ENCODE peak calls at places on chromosomes 5 and 9, in four cellular contexts. I is heart left ventricle, A is H1, O is HCT116. F is an unnamed sample.

GRCh38 chr9:7777776-7778175 is 21.8 kb downstream of the DMAC1 start:
- DNase-seq in A (no peak), O (no peak), I (no peak), F (no peak)

GRCh38 chr9:121057821-121058220 is 7.7 kb upstream of the C5 start:
- DNase-seq in I (no peak), O (no peak), A (no peak), F (no peak)

GRCh38 chr5:138077064-138077696 is 6.7 kb upstream of the WNT8A start:
- DNase-seq in I (peak), O (peak), A (no peak), F (no peak)

GRCh38 chr5:149788964-149789363 is 58.9 kb downstream of the PPARGC1B start:
- DNase-seq in I (no peak), A (no peak), O (no peak), F (no peak)

GRCh38 chr5:95417971-95418370 is 26.8 kb downstream of the FAM81B start:
- DNase-seq in I (no peak), A (no peak), O (no peak), F (no peak)

GRCh38 chr9:3931058-3931457 is 368.8 kb downstream of the GLIS3 start:
- DNase-seq in O (no peak), I (no peak), A (no peak), F (no peak)

GRCh38 chr5:79070002-79070567 is 518 bp downstream of the BHMT2 start:
- DNase-seq in A (no peak), O (no peak), I (peak), F (no peak)

GRCh38 chr9:27470291-27470805 is 53.7 kb upstream of the IFNK start:
- DNase-seq in O (no peak), I (no peak), A (no peak), F (no peak)

GRCh38 chr5:24644757-24645156 is at the start of gene CDH10:
- DNase-seq in O (no peak), I (no peak), A (peak), F (no peak)

GRCh38 chr5:84411832-84412605 is 27.3 kb upstream of the EDIL3 start:
- DNase-seq in O (no peak), I (no peak), A (no peak), F (no peak)

GRCh38 chr5:176573564-176574296 is 24.6 kb downstream of the CDHR2 start:
- DNase-seq in A (no peak), O (peak), I (peak), F (no peak)

GRCh38 chr5:176590035-176590729 is 19.8 kb downstream of the GPRIN1 start:
- DNase-seq in A (no peak), O (no peak), I (no peak), F (no peak)

GRCh38 chr5:181199881-181200282 is 5.1 kb downstream of the TRIM7 start:
- DNase-seq in A (no peak), O (no peak), I (no peak), F (no peak)

GRCh38 chr9:96217358-96217755 is 84.6 kb downstream of the HSD17B3 start:
- DNase-seq in I (no peak), A (no peak), O (no peak), F (no peak)

GRCh38 chr9:94915476-94916450 is 189.3 kb downstream of the AOPEP start:
- DNase-seq in I (no peak), O (no peak), A (no peak), F (no peak)

GRCh38 chr9:121871431-121872025 is 220.1 kb downstream of the DAB2IP start:
- DNase-seq in I (no peak), A (no peak), O (no peak), F (no peak)

GRCh38 chr5:143694357-143694756 is 117.6 kb upstream of the HMHB1 start:
- DNase-seq in I (no peak), A (no peak), O (no peak), F (no peak)

GRCh38 chr5:135376961-135377621 is 21.9 kb downstream of the MACROH2A1 start:
- DNase-seq in O (no peak), I (no peak), A (no peak), F (no peak)

GRCh38 chr5:149153751-149154610 is 12.7 kb downstream of the ABLIM3 start:
- DNase-seq in O (no peak), I (peak), A (no peak), F (no peak)

GRCh38 chr9:132854832-132855231 is 23.3 kb downstream of the AK8 start:
- DNase-seq in O (no peak), A (no peak), I (no peak), F (no peak)

GRCh38 chr9:129197978-129198736 is 20.1 kb upstream of the IER5L start:
- DNase-seq in I (peak), A (no peak), O (no peak), F (no peak)

GRCh38 chr9:131668439-131669233 is 71.2 kb downstream of the RAPGEF1 start:
- DNase-seq in A (no peak), O (no peak), I (peak), F (peak)

GRCh38 chr5:137836997-137837396 is 30.7 kb upstream of the MYOT start:
- DNase-seq in O (no peak), A (no peak), I (no peak), F (no peak)

GRCh38 chr9:7374966-7375650 is 424.5 kb downstream of the DMAC1 start:
- DNase-seq in O (no peak), A (no peak), I (no peak), F (no peak)

GRCh38 chr9:86660146-86660545 is 287.2 kb downstream of the GAS1 start:
- DNase-seq in O (no peak), A (no peak), I (no peak), F (no peak)

GRCh38 chr5:83559141-83559785 is 87.7 kb downstream of the VCAN start:
- DNase-seq in A (no peak), O (no peak), I (no peak), F (no peak)

DNA sequence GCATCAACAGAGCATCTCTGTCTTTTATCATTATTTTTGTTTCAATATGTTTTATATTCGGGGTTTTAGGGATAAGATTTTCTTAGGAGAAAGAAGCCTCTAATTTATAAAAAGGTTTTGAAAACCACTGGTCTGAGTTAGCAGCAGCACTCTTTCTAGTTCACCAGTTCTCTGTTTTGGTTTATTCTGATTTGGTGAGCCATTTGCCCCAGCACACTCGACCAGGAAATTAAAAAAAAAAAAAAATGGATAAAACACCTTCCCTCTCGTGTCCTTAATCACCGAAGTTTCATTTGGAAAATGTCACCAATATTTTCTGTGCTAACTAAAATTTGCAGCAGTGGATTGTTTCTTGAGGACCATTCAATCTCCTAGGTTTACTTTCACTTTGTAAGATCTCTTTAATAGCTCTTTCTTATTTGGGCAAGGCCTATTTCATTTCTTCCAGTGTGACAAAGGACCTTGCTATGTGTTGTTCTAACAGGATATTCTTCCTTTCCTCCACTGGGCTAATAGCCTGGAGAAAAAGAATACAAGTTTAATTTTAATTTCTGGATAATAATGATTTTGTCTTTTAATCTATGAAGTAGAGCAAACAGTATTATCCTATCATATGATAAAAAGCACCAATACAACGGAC is 57.8 kb upstream of the ANXA1 start:
- DNase-seq in O (no peak), A (no peak), I (no peak), F (no peak)
- TF ChIP-seq POLR2A in O (no peak), A (no peak), I (no peak), F (no peak)

GRCh38 chr5:16936150-16937022 is at the start of gene MYO10:
- DNase-seq in A (peak), O (no peak), I (peak), F (no peak)
- TF ChIP-seq POLR2A in A (peak), O (peak), I (no peak), F (no peak)

DNA sequence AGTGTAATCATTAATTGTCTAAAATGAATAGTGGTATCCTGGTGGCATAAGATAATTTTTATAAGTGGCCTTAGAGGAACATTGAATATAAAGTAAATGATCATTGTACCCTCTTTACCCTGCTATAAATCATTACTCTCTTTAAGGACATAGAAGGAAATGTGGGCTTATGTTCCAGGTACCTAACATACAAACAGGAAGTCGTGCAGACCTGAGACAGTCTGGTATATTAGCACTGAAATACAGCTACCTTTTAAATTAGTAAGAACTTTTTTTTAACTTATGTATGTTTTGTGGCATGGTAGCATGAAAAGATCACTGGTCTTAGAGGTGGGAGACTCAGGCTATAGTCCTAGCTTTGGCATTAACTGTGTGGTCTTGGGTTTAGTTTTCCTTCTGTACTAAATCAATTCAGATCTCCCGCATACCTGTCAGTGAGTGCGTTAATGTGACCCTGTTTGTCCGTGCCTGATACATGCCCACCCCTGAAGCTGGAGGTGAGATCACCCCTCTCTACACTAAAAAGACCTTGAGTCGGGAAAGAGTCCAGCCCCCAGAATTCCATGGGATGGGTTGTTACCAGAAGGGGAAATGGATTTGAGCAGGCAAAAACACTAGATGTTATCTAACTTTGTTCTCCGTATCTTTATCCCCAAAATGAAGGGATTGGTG is 59.4 kb upstream of the ERBIN start:
- DNase-seq in A (no peak), I (no peak), O (no peak), F (no peak)
- TF ChIP-seq POLR2A in A (no peak), I (no peak), O (no peak), F (no peak)

GRCh38 chr9:69324549-69325401 is at the start of gene ENTREP1:
- DNase-seq in I (peak), O (peak), A (no peak), F (no peak)
- TF ChIP-seq POLR2A in I (no peak), O (no peak), A (peak), F (no peak)

GRCh38 chr9:136544549-136545064 is 1.2 kb downstream of the NOTCH1 start:
- DNase-seq in I (peak), O (no peak), A (no peak), F (no peak)

GRCh38 chr9:136545065-136545965 is 533 bp downstream of the NOTCH1 start:
- DNase-seq in I (no peak), A (no peak), O (no peak), F (no peak)

GRCh38 chr9:136542246-136543041 is 3.4 kb downstream of the NOTCH1 start:
- DNase-seq in I (no peak), A (no peak), O (no peak), F (no peak)

GRCh38 chr9:136543280-136543679 is 2.6 kb downstream of the NOTCH1 start:
- DNase-seq in I (no peak), O (no peak), A (no peak), F (no peak)

GRCh38 chr9:136543830-136544548 is 1.9 kb downstream of the NOTCH1 start:
- DNase-seq in I (no peak), A (no peak), O (no peak), F (no peak)
- TF ChIP-seq POLR2A in I (no peak), A (no peak), O (no peak), F (no peak)